ENCODE peak calls at places on chromosomes 16 and 17, in eight cellular contexts. R is cardiac fibroblast; J is fibroblast of mammary gland; O is neural progenitor cell; Y is lower leg skin; P is mucosa of descending colon; N is CD8-positive, alpha-beta T cell; X is lower lobe of right lung. T is an unnamed sample.

GRCh38 chr16:15553313-15554088 is 89.5 kb downstream of the MARF1 start:
- DNase-seq in R (peak), X (no peak), O (no peak), Y (no peak), N (no peak), P (no peak), J (peak), T (no peak)

GRCh38 chr16:67431077-67431804 is at the start of gene HSD11B2:
- DNase-seq in J (no peak), O (peak), R (peak), N (peak), Y (no peak), P (no peak), X (peak), T (no peak)

GRCh38 chr16:64711026-64711425 is 410.8 kb downstream of the CDH11 start:
- DNase-seq in O (no peak), N (no peak), R (peak), P (no peak), J (no peak), X (no peak), Y (no peak), T (peak)

GRCh38 chr17:81398855-81399451 is 3.7 kb downstream of the BAHCC1 start:
- DNase-seq in Y (no peak), O (peak), P (peak), J (no peak), R (peak), N (no peak), X (no peak), T (no peak)

GRCh38 chr17:79944251-79944812 is 91.3 kb downstream of the TBC1D16 start:
- DNase-seq in J (no peak), Y (no peak), O (no peak), P (no peak), R (no peak), N (no peak), X (peak), T (no peak)

GRCh38 chr17:48483471-48484131 is 47.2 kb downstream of the HOXB1 start:
- DNase-seq in R (peak), J (peak), Y (no peak), O (no peak), N (no peak), X (no peak), P (peak), T (peak)

GRCh38 chr17:30113213-30113612 is 3.4 kb upstream of the NSRP1 start:
- DNase-seq in Y (no peak), N (no peak), O (no peak), P (peak), X (no peak), R (peak), J (peak), T (peak)

GRCh38 chr16:88566158-88566557 is 4.0 kb upstream of the ZC3H18 start:
- DNase-seq in X (no peak), R (peak), N (no peak), O (no peak), J (peak), P (no peak), Y (no peak), T (no peak)

GRCh38 chr16:75810342-75810741 is 84.1 kb upstream of the CPHXL start:
- DNase-seq in O (no peak), Y (no peak), X (no peak), R (no peak), N (no peak), P (no peak), J (peak), T (no peak)

GRCh38 chr16:89711601-89712475 is 8.9 kb downstream of the VPS9D1 start:
- DNase-seq in R (peak), N (peak), P (peak), J (peak), Y (no peak), O (peak), X (peak), T (no peak)

GRCh38 chr17:36544049-36544319 is 735 bp upstream of the GGNBP2 start:
- DNase-seq in R (peak), Y (no peak), P (no peak), N (no peak), X (peak), O (peak), J (peak), T (no peak)

GRCh38 chr17:44909681-44910144 is 5.6 kb downstream of the GFAP start:
- DNase-seq in O (no peak), P (no peak), N (no peak), R (peak), J (peak), Y (no peak), X (no peak), T (no peak)

GRCh38 chr17:66399441-66399840 is 97.0 kb downstream of the PRKCA start:
- DNase-seq in X (no peak), O (no peak), P (no peak), N (no peak), J (no peak), R (no peak), Y (no peak), T (no peak)

GRCh38 chr16:67245674-67246080 is 1.6 kb downstream of the FHOD1 start:
- DNase-seq in Y (no peak), O (no peak), P (peak), J (no peak), X (no peak), N (no peak), R (no peak), T (no peak)

GRCh38 chr16:1773703-1774455 is 945 bp upstream of the MRPS34 start:
- DNase-seq in Y (no peak), J (peak), R (peak), N (no peak), O (no peak), P (no peak), X (no peak), T (no peak)

GRCh38 chr16:14368399-14368798 is 261.7 kb downstream of the PARN start:
- DNase-seq in N (no peak), Y (no peak), J (no peak), X (no peak), P (no peak), O (no peak), R (no peak), T (no peak)

GRCh38 chr16:2711370-2712062 is 8.5 kb downstream of the PRSS27 start:
- DNase-seq in O (no peak), J (no peak), X (no peak), Y (no peak), N (no peak), R (no peak), P (no peak), T (no peak)

GRCh38 chr16:88923926-88924833 is 52.8 kb downstream of the CBFA2T3 start:
- DNase-seq in P (no peak), R (no peak), O (peak), X (no peak), Y (no peak), N (no peak), J (no peak), T (no peak)

GRCh38 chr17:6090253-6090652 is 20.1 kb downstream of the WSCD1 start:
- DNase-seq in N (no peak), X (no peak), P (peak), Y (no peak), O (no peak), R (no peak), J (no peak), T (no peak)

GRCh38 chr17:18191071-18191667 is 7.5 kb downstream of the ALKBH5 start:
- DNase-seq in N (no peak), X (no peak), O (no peak), Y (no peak), R (peak), P (no peak), J (peak), T (no peak)

GRCh38 chr16:79269211-79269863 is 331.2 kb downstream of the MAF start:
- DNase-seq in R (no peak), Y (no peak), J (no peak), N (no peak), O (no peak), X (no peak), P (no peak), T (no peak)

GRCh38 chr16:66275795-66276428 is 90.6 kb upstream of the CDH5 start:
- DNase-seq in J (peak), Y (no peak), O (peak), N (no peak), R (peak), P (peak), X (no peak), T (peak)

GRCh38 chr16:66278604-66279262 is 87.8 kb upstream of the CDH5 start:
- DNase-seq in P (no peak), R (no peak), J (no peak), N (no peak), X (no peak), O (no peak), Y (no peak), T (no peak)

GRCh38 chr17:33990943-33991706 is 264.0 kb upstream of the CCL2 start:
- DNase-seq in P (no peak), N (no peak), Y (no peak), O (no peak), R (no peak), X (no peak), J (no peak), T (no peak)

GRCh38 chr17:76077582-76078110 is 1.3 kb upstream of the ZACN start:
- DNase-seq in R (no peak), J (no peak), O (no peak), X (no peak), Y (no peak), P (no peak), N (no peak), T (no peak)

GRCh38 chr17:32445075-32445427 is 741 bp downstream of the PSMD11 start:
- DNase-seq in X (no peak), Y (no peak), O (peak), N (peak), P (peak), J (peak), R (peak), T (peak)

GRCh38 chr17:80637286-80637703 is 92.7 kb downstream of the RPTOR start:
- DNase-seq in P (no peak), J (no peak), Y (no peak), N (no peak), R (no peak), O (no peak), X (no peak), T (no peak)

GRCh38 chr17:42266918-42267766 is 9.0 kb downstream of the STAT5B start:
- DNase-seq in O (no peak), Y (no peak), R (peak), N (peak), P (no peak), X (no peak), J (peak), T (peak)

GRCh38 chr16:74627506-74628220 is 20.7 kb upstream of the GLG1 start:
- DNase-seq in Y (no peak), X (no peak), O (no peak), P (no peak), J (peak), R (peak), N (no peak), T (no peak)

GRCh38 chr17:78357687-78358537 is 2.0 kb downstream of the SOCS3 start:
- DNase-seq in Y (no peak), X (peak), O (peak), P (no peak), R (no peak), J (no peak), N (no peak), T (no peak)

GRCh38 chr17:9893606-9894005 is 11.5 kb downstream of the RCVRN start:
- DNase-seq in N (no peak), J (peak), X (no peak), P (no peak), R (no peak), Y (no peak), O (no peak), T (peak)

GRCh38 chr17:76188213-76189060 is 47.4 kb upstream of the FOXJ1 start:
- DNase-seq in J (peak), P (no peak), O (no peak), X (no peak), R (no peak), Y (no peak), N (no peak), T (no peak)

GRCh38 chr17:1989135-1989534 is 36.0 kb downstream of the RTN4RL1 start:
- DNase-seq in X (no peak), J (peak), R (peak), Y (peak), P (no peak), O (no peak), N (no peak), T (peak)

GRCh38 chr16:29710227-29711219 is 31.5 kb downstream of the QPRT start:
- DNase-seq in N (peak), R (peak), P (peak), Y (no peak), X (peak), O (peak), J (peak), T (peak)

GRCh38 chr17:1362964-1363363 is 37.1 kb downstream of the YWHAE start:
- DNase-seq in P (peak), J (peak), X (no peak), N (no peak), R (peak), Y (peak), O (no peak), T (no peak)

GRCh38 chr16:65884018-65884417 is 482.5 kb upstream of the CDH5 start:
- DNase-seq in J (peak), P (no peak), O (no peak), X (no peak), R (no peak), N (no peak), Y (no peak), T (no peak)

DNA sequence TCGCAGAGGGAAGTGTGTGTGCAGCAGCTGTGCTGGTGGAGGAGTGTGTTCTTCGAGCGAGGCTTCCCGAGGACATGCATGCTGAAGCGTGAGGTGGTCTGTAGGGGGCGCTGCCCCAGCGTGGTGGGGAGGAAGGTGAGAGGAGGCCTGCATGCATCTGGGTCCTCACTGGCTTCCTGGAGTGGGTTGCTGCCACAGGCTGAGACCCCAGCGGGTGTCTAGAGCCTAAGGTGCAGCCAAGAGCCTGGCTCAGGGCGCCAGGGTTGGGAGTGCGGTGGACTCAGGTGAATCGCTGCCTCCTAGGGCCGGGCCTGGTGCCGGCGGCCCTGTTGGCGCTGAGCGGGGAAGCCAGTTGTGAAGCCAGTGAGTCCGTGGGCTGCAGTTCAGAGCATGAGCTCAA is 7.5 kb upstream of the HSD3B7 start:
- DNase-seq in R (peak), X (no peak), O (peak), J (peak), N (no peak), P (no peak), Y (no peak), T (no peak)
- TF ChIP-seq CTCF in R (peak), X (no peak), O (peak), J (peak), N (no peak), P (no peak), Y (no peak), T (peak)

GRCh38 chr17:54899721-54900456 is 763 bp upstream of the TOM1L1 start:
- DNase-seq in Y (no peak), P (peak), O (peak), N (no peak), J (no peak), R (no peak), X (no peak), T (no peak)

GRCh38 chr17:54902017-54902416 is 1.4 kb downstream of the TOM1L1 start:
- DNase-seq in N (no peak), X (no peak), R (no peak), P (no peak), Y (no peak), O (no peak), J (no peak), T (no peak)

GRCh38 chr17:54901230-54901847 is 687 bp downstream of the TOM1L1 start:
- DNase-seq in O (no peak), P (peak), Y (peak), N (no peak), X (no peak), R (peak), J (peak), T (no peak)

GRCh38 chr17:54899201-54899600 is 1.5 kb upstream of the TOM1L1 start:
- DNase-seq in R (no peak), P (no peak), J (no peak), Y (no peak), O (no peak), N (no peak), X (no peak), T (no peak)

DNA sequence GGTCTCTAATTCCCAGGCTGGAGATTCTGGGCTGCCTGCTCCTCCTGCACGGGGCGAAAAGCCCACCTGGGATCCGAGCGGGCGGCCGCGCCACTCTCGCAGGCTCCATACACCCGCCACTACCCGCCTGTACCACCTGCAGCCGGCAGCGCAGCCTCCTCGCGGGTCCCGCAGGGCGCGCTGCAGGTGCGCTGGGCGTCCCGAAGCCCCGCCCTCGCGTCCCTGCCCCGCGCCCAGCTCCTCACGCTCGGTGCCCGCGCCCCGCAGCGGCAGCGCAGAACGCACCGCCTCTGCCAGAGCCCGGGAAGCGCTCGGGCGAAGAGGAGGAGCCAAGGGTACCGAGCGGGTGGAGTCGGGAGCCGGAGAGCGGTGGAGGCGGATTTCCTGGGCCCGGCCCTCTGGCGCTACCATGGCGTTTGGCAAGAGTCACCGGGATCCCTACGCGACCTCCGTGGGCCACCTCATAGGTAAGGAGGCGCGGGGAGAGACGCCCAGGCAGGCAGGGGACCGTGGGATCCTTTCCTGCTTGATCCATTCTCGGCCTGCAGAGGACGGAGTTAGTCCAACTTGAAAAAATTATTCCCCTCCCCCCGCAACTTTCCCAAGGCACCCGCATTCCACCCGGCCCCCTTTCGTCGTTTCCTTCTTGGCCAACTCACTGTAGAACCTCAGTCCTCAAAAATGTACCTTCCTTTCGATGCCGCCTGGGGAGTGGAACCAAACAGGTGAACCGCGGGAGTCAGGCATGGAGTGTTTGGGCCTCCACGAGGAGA is at the start of gene TOM1L1:
- DNase-seq in Y (peak), J (peak), R (peak), O (peak), P (peak), N (no peak), X (peak), T (peak)
- H3K4me3 ChIP-seq in Y (peak), J (peak), R (peak), O (peak), P (peak), N (peak), X (peak), T (peak)

GRCh38 chr16:6335072-6335471 is 997.6 kb upstream of the RBFOX1 start:
- DNase-seq in P (peak), R (peak), X (no peak), O (peak), N (no peak), J (peak), Y (no peak), T (no peak)
- TF ChIP-seq CTCF in P (no peak), R (peak), X (peak), O (peak), N (no peak), J (peak), Y (no peak), T (peak)

GRCh38 chr17:4585203-4585939 is 1.0 kb downstream of the SMTNL2 start:
- DNase-seq in R (no peak), N (no peak), P (no peak), Y (no peak), X (no peak), J (no peak), O (peak), T (no peak)
- H3K4me3 ChIP-seq in R (no peak), N (no peak), P (no peak), Y (no peak), X (peak), J (no peak), O (peak), T (no peak)

GRCh38 chr17:54983260-54983659 is 14.7 kb downstream of the STXBP4 start:
- DNase-seq in O (no peak), N (no peak), R (no peak), X (no peak), J (no peak), Y (no peak), P (no peak), T (no peak)
- TF ChIP-seq CTCF in O (no peak), N (no peak), R (no peak), X (no peak), J (no peak), Y (no peak), P (no peak), T (no peak)

DNA sequence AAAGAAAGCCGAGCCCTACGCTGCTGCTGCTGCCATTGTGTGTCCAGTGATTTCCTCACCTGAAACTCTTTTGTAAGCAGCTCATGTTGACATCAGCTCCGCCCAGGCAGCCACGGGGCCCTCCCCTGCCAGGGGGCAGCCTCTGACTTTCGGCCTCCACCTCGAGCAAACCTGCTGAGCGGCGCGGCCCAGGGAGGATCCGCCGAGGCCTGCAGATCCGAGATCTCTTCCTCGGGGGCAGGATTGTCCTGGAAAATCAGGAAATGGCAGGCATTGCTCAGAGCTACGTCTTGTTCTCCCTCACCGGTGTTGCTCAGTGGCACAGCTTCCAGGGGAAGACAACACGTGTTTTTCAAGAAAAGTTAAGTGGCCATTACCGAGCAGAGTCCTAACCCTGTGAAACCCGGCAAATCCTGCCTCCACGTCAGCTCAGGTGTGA is 35.6 kb upstream of the ZNF750 start:
- DNase-seq in O (peak), X (peak), N (no peak), Y (peak), P (no peak), J (no peak), R (no peak), T (no peak)
- H3K4me3 ChIP-seq in O (no peak), X (no peak), N (no peak), Y (no peak), P (no peak), J (no peak), R (no peak), T (no peak)

GRCh38 chr16:86834451-86835035 is 256.2 kb downstream of the FOXL1 start:
- DNase-seq in N (no peak), X (no peak), P (no peak), Y (no peak), J (peak), R (peak), O (peak), T (no peak)
- TF ChIP-seq CTCF in N (no peak), X (no peak), P (no peak), Y (no peak), J (no peak), R (peak), O (peak), T (peak)

GRCh38 chr17:16383216-16383615 is 2.3 kb downstream of the UBB start:
- DNase-seq in X (no peak), N (no peak), R (no peak), J (no peak), Y (no peak), O (no peak), P (no peak), T (no peak)
- H3K4me3 ChIP-seq in X (peak), N (no peak), R (no peak), J (no peak), Y (no peak), O (peak), P (no peak), T (peak)

GRCh38 chr17:55641559-55642160 is 81.0 kb downstream of the TMEM100 start:
- DNase-seq in O (peak), P (peak), R (peak), J (peak), Y (peak), X (peak), N (peak), T (no peak)
- TF ChIP-seq CTCF in O (peak), P (peak), R (peak), J (peak), Y (no peak), X (peak), N (no peak), T (peak)